ENCODE peak calls at places on chromosomes 1 and 21, in six cellular contexts. One of them, this sample, is unnamed.

GRCh38 chr1:2801535-2802291 is at the start of gene TTC34:
- DNase-seq in IMR-90: no peak
- DNase-seq in epithelial cell of proximal tubule: no peak
- DNase-seq in nephron progenitor cell: peak
- DNase-seq in left lung: peak
- DNase-seq in tibial nerve: no peak
- DNase-seq in this sample: no peak

GRCh38 chr1:222739465-222739864 is 2.5 kb downstream of the FAM177B start:
- DNase-seq in IMR-90: no peak
- DNase-seq in tibial nerve: no peak
- DNase-seq in epithelial cell of proximal tubule: no peak
- DNase-seq in nephron progenitor cell: no peak
- DNase-seq in left lung: no peak
- DNase-seq in this sample: no peak

GRCh38 chr1:204576422-204576821 is 60.2 kb downstream of the MDM4 start:
- DNase-seq in tibial nerve: no peak
- DNase-seq in epithelial cell of proximal tubule: no peak
- DNase-seq in IMR-90: no peak
- DNase-seq in nephron progenitor cell: no peak
- DNase-seq in left lung: no peak
- DNase-seq in this sample: no peak

GRCh38 chr1:195794225-195794624 is 814.0 kb downstream of the KCNT2 start:
- DNase-seq in tibial nerve: no peak
- DNase-seq in IMR-90: no peak
- DNase-seq in epithelial cell of proximal tubule: no peak
- DNase-seq in left lung: no peak
- DNase-seq in nephron progenitor cell: no peak
- DNase-seq in this sample: no peak

GRCh38 chr1:65002508-65003315 is 36.4 kb upstream of the JAK1 start:
- DNase-seq in IMR-90: peak
- DNase-seq in nephron progenitor cell: peak
- DNase-seq in left lung: peak
- DNase-seq in tibial nerve: peak
- DNase-seq in epithelial cell of proximal tubule: no peak
- DNase-seq in this sample: peak

GRCh38 chr1:162204129-162204882 is 134.8 kb downstream of the NOS1AP start:
- DNase-seq in tibial nerve: no peak
- DNase-seq in nephron progenitor cell: no peak
- DNase-seq in left lung: no peak
- DNase-seq in IMR-90: no peak
- DNase-seq in epithelial cell of proximal tubule: no peak
- DNase-seq in this sample: no peak

GRCh38 chr1:77631302-77631701 is 51.2 kb downstream of the ZZZ3 start:
- DNase-seq in epithelial cell of proximal tubule: no peak
- DNase-seq in tibial nerve: no peak
- DNase-seq in nephron progenitor cell: no peak
- DNase-seq in left lung: no peak
- DNase-seq in IMR-90: no peak
- DNase-seq in this sample: no peak

GRCh38 chr1:21939650-21940374 is 2.7 kb upstream of the HSPG2 start:
- DNase-seq in tibial nerve: peak
- DNase-seq in left lung: peak
- DNase-seq in epithelial cell of proximal tubule: peak
- DNase-seq in nephron progenitor cell: no peak
- DNase-seq in IMR-90: peak
- DNase-seq in this sample: no peak

GRCh38 chr1:11749203-11749689 is 12.7 kb upstream of the C1orf167 start:
- DNase-seq in tibial nerve: no peak
- DNase-seq in IMR-90: no peak
- DNase-seq in epithelial cell of proximal tubule: no peak
- DNase-seq in left lung: peak
- DNase-seq in nephron progenitor cell: no peak
- DNase-seq in this sample: no peak

GRCh38 chr1:232722626-232723025 is 82.6 kb upstream of the MAP10 start:
- DNase-seq in left lung: no peak
- DNase-seq in nephron progenitor cell: no peak
- DNase-seq in epithelial cell of proximal tubule: no peak
- DNase-seq in IMR-90: no peak
- DNase-seq in tibial nerve: no peak
- DNase-seq in this sample: no peak

GRCh38 chr1:208475951-208476824 is 232.0 kb upstream of the PLXNA2 start:
- DNase-seq in nephron progenitor cell: peak
- DNase-seq in IMR-90: no peak
- DNase-seq in epithelial cell of proximal tubule: peak
- DNase-seq in tibial nerve: no peak
- DNase-seq in left lung: no peak
- DNase-seq in this sample: no peak

GRCh38 chr1:19036049-19036546 is 79.6 kb upstream of the IFFO2 start:
- DNase-seq in nephron progenitor cell: no peak
- DNase-seq in left lung: no peak
- DNase-seq in tibial nerve: no peak
- DNase-seq in IMR-90: no peak
- DNase-seq in epithelial cell of proximal tubule: no peak
- DNase-seq in this sample: no peak

GRCh38 chr1:75134939-75135828 is 996 bp downstream of the LHX8 start:
- DNase-seq in tibial nerve: no peak
- DNase-seq in nephron progenitor cell: no peak
- DNase-seq in epithelial cell of proximal tubule: no peak
- DNase-seq in IMR-90: peak
- DNase-seq in left lung: peak
- DNase-seq in this sample: no peak

GRCh38 chr1:206505702-206506375 is 1.5 kb upstream of the RASSF5 start:
- DNase-seq in tibial nerve: no peak
- DNase-seq in left lung: no peak
- DNase-seq in IMR-90: peak
- DNase-seq in epithelial cell of proximal tubule: no peak
- DNase-seq in nephron progenitor cell: no peak
- DNase-seq in this sample: no peak

GRCh38 chr1:26538480-26539412 is 9.2 kb downstream of the RPS6KA1 start:
- DNase-seq in left lung: peak
- DNase-seq in epithelial cell of proximal tubule: no peak
- DNase-seq in tibial nerve: no peak
- DNase-seq in IMR-90: peak
- DNase-seq in nephron progenitor cell: peak
- DNase-seq in this sample: no peak

GRCh38 chr1:100229681-100230443 is 19.8 kb downstream of the DBT start:
- DNase-seq in IMR-90: no peak
- DNase-seq in epithelial cell of proximal tubule: no peak
- DNase-seq in nephron progenitor cell: no peak
- DNase-seq in tibial nerve: no peak
- DNase-seq in left lung: no peak
- DNase-seq in this sample: no peak

GRCh38 chr1:241990040-241990439 is 8.9 kb downstream of the MAP1LC3C start:
- DNase-seq in left lung: peak
- DNase-seq in nephron progenitor cell: no peak
- DNase-seq in IMR-90: peak
- DNase-seq in epithelial cell of proximal tubule: peak
- DNase-seq in tibial nerve: peak
- DNase-seq in this sample: no peak

GRCh38 chr1:220906561-220907334 is 27.5 kb downstream of the HLX start:
- DNase-seq in tibial nerve: no peak
- DNase-seq in left lung: no peak
- DNase-seq in IMR-90: peak
- DNase-seq in nephron progenitor cell: no peak
- DNase-seq in epithelial cell of proximal tubule: no peak
- DNase-seq in this sample: no peak

GRCh38 chr1:232238009-232238408 is 391.9 kb downstream of the SIPA1L2 start:
- DNase-seq in tibial nerve: no peak
- DNase-seq in epithelial cell of proximal tubule: no peak
- DNase-seq in left lung: no peak
- DNase-seq in nephron progenitor cell: no peak
- DNase-seq in IMR-90: no peak
- DNase-seq in this sample: no peak

GRCh38 chr1:53339736-53340385 is 12.0 kb upstream of the LRP8 start:
- DNase-seq in left lung: no peak
- DNase-seq in nephron progenitor cell: no peak
- DNase-seq in IMR-90: no peak
- DNase-seq in epithelial cell of proximal tubule: no peak
- DNase-seq in tibial nerve: no peak
- DNase-seq in this sample: no peak

GRCh38 chr1:9494936-9495758 is 44.1 kb upstream of the SLC25A33 start:
- DNase-seq in epithelial cell of proximal tubule: no peak
- DNase-seq in left lung: peak
- DNase-seq in IMR-90: peak
- DNase-seq in nephron progenitor cell: peak
- DNase-seq in tibial nerve: peak
- DNase-seq in this sample: peak

GRCh38 chr1:234745844-234746797 is 136.1 kb upstream of the IRF2BP2 start:
- DNase-seq in epithelial cell of proximal tubule: no peak
- DNase-seq in tibial nerve: no peak
- DNase-seq in left lung: no peak
- DNase-seq in nephron progenitor cell: no peak
- DNase-seq in IMR-90: peak
- DNase-seq in this sample: no peak

GRCh38 chr1:234842726-234843641 is 233.0 kb upstream of the IRF2BP2 start:
- DNase-seq in left lung: no peak
- DNase-seq in nephron progenitor cell: no peak
- DNase-seq in IMR-90: peak
- DNase-seq in tibial nerve: no peak
- DNase-seq in epithelial cell of proximal tubule: no peak
- DNase-seq in this sample: no peak

GRCh38 chr21:45011426-45011825 is 63.0 kb upstream of the ADARB1 start:
- DNase-seq in IMR-90: no peak
- DNase-seq in left lung: peak
- DNase-seq in epithelial cell of proximal tubule: no peak
- DNase-seq in tibial nerve: no peak
- DNase-seq in nephron progenitor cell: no peak
- DNase-seq in this sample: no peak

GRCh38 chr21:45010860-45011259 is 63.5 kb upstream of the ADARB1 start:
- DNase-seq in left lung: peak
- DNase-seq in epithelial cell of proximal tubule: no peak
- DNase-seq in tibial nerve: no peak
- DNase-seq in nephron progenitor cell: no peak
- DNase-seq in IMR-90: no peak
- DNase-seq in this sample: no peak

GRCh38 chr21:45013271-45013841 is 61.0 kb upstream of the ADARB1 start:
- DNase-seq in IMR-90: no peak
- DNase-seq in tibial nerve: no peak
- DNase-seq in nephron progenitor cell: no peak
- DNase-seq in epithelial cell of proximal tubule: no peak
- DNase-seq in left lung: peak
- DNase-seq in this sample: no peak

GRCh38 chr21:45012661-45013270 is 61.6 kb upstream of the ADARB1 start:
- DNase-seq in left lung: peak
- DNase-seq in nephron progenitor cell: peak
- DNase-seq in IMR-90: no peak
- DNase-seq in tibial nerve: no peak
- DNase-seq in epithelial cell of proximal tubule: peak
- DNase-seq in this sample: no peak

DNA sequence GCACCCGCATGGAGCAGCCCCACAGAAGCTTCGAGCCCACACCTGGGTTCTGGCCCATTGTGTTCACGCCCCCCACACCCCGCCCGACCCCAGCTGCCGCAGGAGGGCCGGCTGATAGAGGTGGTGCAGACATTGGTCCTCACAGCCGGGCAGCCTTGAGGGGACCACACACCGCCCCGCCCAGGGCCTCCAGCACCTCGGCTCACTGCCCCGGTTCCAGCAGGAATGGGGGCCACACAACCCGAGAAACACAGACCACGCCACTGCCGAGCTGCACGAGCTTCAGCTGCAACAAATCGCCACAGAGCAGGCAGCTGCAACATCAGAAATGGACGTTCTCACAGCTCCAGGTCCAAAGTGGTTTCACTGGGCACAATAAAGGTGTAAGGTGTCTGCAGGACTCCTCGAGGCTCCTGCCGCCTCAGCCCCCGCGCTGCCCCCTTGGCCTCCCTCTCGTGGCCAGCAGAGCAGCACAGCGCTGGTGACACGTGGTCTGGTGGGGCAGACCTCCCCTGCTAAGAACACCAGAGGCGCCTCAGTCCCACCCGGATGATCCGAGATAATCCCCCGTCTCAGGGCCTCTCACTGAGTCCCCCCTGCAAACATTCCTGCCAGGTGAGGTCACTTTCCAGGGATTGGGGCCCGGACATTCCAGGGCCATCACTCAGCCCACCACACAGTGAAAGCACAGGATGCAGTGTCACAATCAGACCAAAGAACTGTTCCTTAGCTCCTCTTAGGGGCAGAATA is 62.3 kb upstream of the ADARB1 start:
- DNase-seq in IMR-90: peak
- DNase-seq in epithelial cell of proximal tubule: peak
- DNase-seq in left lung: peak
- DNase-seq in nephron progenitor cell: peak
- DNase-seq in tibial nerve: no peak
- DNase-seq in this sample: peak
- TF ChIP-seq CTCF in IMR-90: no peak
- TF ChIP-seq CTCF in epithelial cell of proximal tubule: peak
- TF ChIP-seq CTCF in left lung: no peak
- TF ChIP-seq CTCF in nephron progenitor cell: no peak
- TF ChIP-seq CTCF in tibial nerve: no peak
- TF ChIP-seq CTCF in this sample: no peak

GRCh38 chr1:112956503-112957132 is 622 bp upstream of the SLC16A1 start:
- DNase-seq in tibial nerve: peak
- DNase-seq in nephron progenitor cell: no peak
- DNase-seq in IMR-90: no peak
- DNase-seq in epithelial cell of proximal tubule: no peak
- DNase-seq in left lung: peak
- DNase-seq in this sample: no peak

GRCh38 chr1:112955678-112956502 is at the start of gene SLC16A1:
- DNase-seq in nephron progenitor cell: peak
- DNase-seq in epithelial cell of proximal tubule: no peak
- DNase-seq in IMR-90: peak
- DNase-seq in left lung: peak
- DNase-seq in tibial nerve: peak
- DNase-seq in this sample: peak

GRCh38 chr1:112957133-112957812 is 1.3 kb upstream of the SLC16A1 start:
- DNase-seq in tibial nerve: peak
- DNase-seq in left lung: no peak
- DNase-seq in IMR-90: peak
- DNase-seq in epithelial cell of proximal tubule: peak
- DNase-seq in nephron progenitor cell: peak
- DNase-seq in this sample: no peak

GRCh38 chr1:112954945-112955677 is 885 bp downstream of the SLC16A1 start:
- DNase-seq in IMR-90: peak
- DNase-seq in left lung: peak
- DNase-seq in epithelial cell of proximal tubule: no peak
- DNase-seq in nephron progenitor cell: peak
- DNase-seq in tibial nerve: peak
- DNase-seq in this sample: peak

GRCh38 chr1:112954059-112954458 is 1.9 kb downstream of the SLC16A1 start:
- DNase-seq in epithelial cell of proximal tubule: no peak
- DNase-seq in tibial nerve: no peak
- DNase-seq in nephron progenitor cell: no peak
- DNase-seq in IMR-90: peak
- DNase-seq in left lung: no peak
- DNase-seq in this sample: no peak
- TF ChIP-seq CTCF in epithelial cell of proximal tubule: no peak
- TF ChIP-seq CTCF in tibial nerve: no peak
- TF ChIP-seq CTCF in nephron progenitor cell: no peak
- TF ChIP-seq CTCF in IMR-90: no peak
- TF ChIP-seq CTCF in left lung: no peak
- TF ChIP-seq CTCF in this sample: no peak

GRCh38 chr1:226108935-226109828 is 46.7 kb downstream of the H3-3A start:
- DNase-seq in tibial nerve: peak
- DNase-seq in epithelial cell of proximal tubule: no peak
- DNase-seq in left lung: no peak
- DNase-seq in nephron progenitor cell: no peak
- DNase-seq in IMR-90: peak
- DNase-seq in this sample: no peak
- TF ChIP-seq CTCF in tibial nerve: no peak
- TF ChIP-seq CTCF in epithelial cell of proximal tubule: no peak
- TF ChIP-seq CTCF in left lung: no peak
- TF ChIP-seq CTCF in nephron progenitor cell: no peak
- TF ChIP-seq CTCF in IMR-90: no peak
- TF ChIP-seq CTCF in this sample: no peak

GRCh38 chr1:47948126-47948525 is 49.1 kb downstream of the TRABD2B start:
- DNase-seq in IMR-90: no peak
- DNase-seq in epithelial cell of proximal tubule: no peak
- DNase-seq in nephron progenitor cell: no peak
- DNase-seq in left lung: no peak
- DNase-seq in tibial nerve: no peak
- DNase-seq in this sample: no peak
- TF ChIP-seq CTCF in IMR-90: no peak
- TF ChIP-seq CTCF in epithelial cell of proximal tubule: peak
- TF ChIP-seq CTCF in nephron progenitor cell: peak
- TF ChIP-seq CTCF in left lung: no peak
- TF ChIP-seq CTCF in tibial nerve: no peak
- TF ChIP-seq CTCF in this sample: peak

This sample was measured in progenitor cell of endocrine pancreas.